ENCODE peak calls at places on chromosomes 11 and 22, in five cellular contexts. One of them, this sample, is unnamed.

GRCh38 chr11:15933896-15934625 is 422.3 kb downstream of the SOX6 start:
- DNase-seq in neural progenitor cell: no peak
- DNase-seq in amniotic stem cell: no peak
- DNase-seq in NCI-H2029: no peak
- DNase-seq in stimulated activated CD8-positive, alpha-beta memory T cell treated with anti-CD3 and anti-CD28 coated beads, Interleukin-4, amount 100 ng/mL, for 1 hour: no peak
- DNase-seq in this sample: no peak

GRCh38 chr11:26622201-26622600 is 50.1 kb upstream of the MUC15 start:
- DNase-seq in stimulated activated CD8-positive, alpha-beta memory T cell treated with anti-CD3 and anti-CD28 coated beads, Interleukin-4, amount 100 ng/mL, for 1 hour: no peak
- DNase-seq in neural progenitor cell: no peak
- DNase-seq in amniotic stem cell: no peak
- DNase-seq in NCI-H2029: no peak
- DNase-seq in this sample: no peak

GRCh38 chr22:20429254-20430100 is 8.1 kb downstream of the SCARF2 start:
- DNase-seq in NCI-H2029: no peak
- DNase-seq in neural progenitor cell: peak
- DNase-seq in stimulated activated CD8-positive, alpha-beta memory T cell treated with anti-CD3 and anti-CD28 coated beads, Interleukin-4, amount 100 ng/mL, for 1 hour: peak
- DNase-seq in amniotic stem cell: no peak
- DNase-seq in this sample: peak

GRCh38 chr22:17218341-17218740 is 894 bp downstream of the ADA2 start:
- DNase-seq in NCI-H2029: no peak
- DNase-seq in neural progenitor cell: no peak
- DNase-seq in amniotic stem cell: no peak
- DNase-seq in stimulated activated CD8-positive, alpha-beta memory T cell treated with anti-CD3 and anti-CD28 coated beads, Interleukin-4, amount 100 ng/mL, for 1 hour: no peak
- DNase-seq in this sample: no peak

GRCh38 chr22:31537019-31537535 is 40.7 kb downstream of the SFI1 start:
- DNase-seq in amniotic stem cell: no peak
- DNase-seq in stimulated activated CD8-positive, alpha-beta memory T cell treated with anti-CD3 and anti-CD28 coated beads, Interleukin-4, amount 100 ng/mL, for 1 hour: no peak
- DNase-seq in NCI-H2029: no peak
- DNase-seq in neural progenitor cell: no peak
- DNase-seq in this sample: no peak

GRCh38 chr22:38446018-38446601 is 8.9 kb downstream of the KCNJ4 start:
- DNase-seq in stimulated activated CD8-positive, alpha-beta memory T cell treated with anti-CD3 and anti-CD28 coated beads, Interleukin-4, amount 100 ng/mL, for 1 hour: no peak
- DNase-seq in neural progenitor cell: no peak
- DNase-seq in NCI-H2029: no peak
- DNase-seq in amniotic stem cell: no peak
- DNase-seq in this sample: no peak

GRCh38 chr11:253886-254270 is 17.1 kb downstream of the PSMD13 start:
- DNase-seq in stimulated activated CD8-positive, alpha-beta memory T cell treated with anti-CD3 and anti-CD28 coated beads, Interleukin-4, amount 100 ng/mL, for 1 hour: no peak
- DNase-seq in neural progenitor cell: no peak
- DNase-seq in NCI-H2029: no peak
- DNase-seq in amniotic stem cell: no peak
- DNase-seq in this sample: no peak

GRCh38 chr22:39490966-39491680 is 11.0 kb upstream of the MIEF1 start:
- DNase-seq in neural progenitor cell: no peak
- DNase-seq in amniotic stem cell: no peak
- DNase-seq in NCI-H2029: no peak
- DNase-seq in stimulated activated CD8-positive, alpha-beta memory T cell treated with anti-CD3 and anti-CD28 coated beads, Interleukin-4, amount 100 ng/mL, for 1 hour: no peak
- DNase-seq in this sample: no peak

GRCh38 chr11:6568191-6568918 is 35.1 kb downstream of the RRP8 start:
- DNase-seq in neural progenitor cell: peak
- DNase-seq in amniotic stem cell: no peak
- DNase-seq in stimulated activated CD8-positive, alpha-beta memory T cell treated with anti-CD3 and anti-CD28 coated beads, Interleukin-4, amount 100 ng/mL, for 1 hour: no peak
- DNase-seq in NCI-H2029: peak
- DNase-seq in this sample: peak

GRCh38 chr22:27045103-27045940 is 387.9 kb downstream of the MIAT start:
- DNase-seq in stimulated activated CD8-positive, alpha-beta memory T cell treated with anti-CD3 and anti-CD28 coated beads, Interleukin-4, amount 100 ng/mL, for 1 hour: no peak
- DNase-seq in NCI-H2029: no peak
- DNase-seq in neural progenitor cell: no peak
- DNase-seq in amniotic stem cell: no peak
- DNase-seq in this sample: no peak

GRCh38 chr11:17384002-17384511 is 4.4 kb downstream of the KCNJ11 start:
- DNase-seq in amniotic stem cell: peak
- DNase-seq in NCI-H2029: peak
- DNase-seq in stimulated activated CD8-positive, alpha-beta memory T cell treated with anti-CD3 and anti-CD28 coated beads, Interleukin-4, amount 100 ng/mL, for 1 hour: peak
- DNase-seq in neural progenitor cell: peak
- DNase-seq in this sample: peak

GRCh38 chr11:95596011-95596489 is 193.5 kb downstream of the FAM76B start:
- DNase-seq in stimulated activated CD8-positive, alpha-beta memory T cell treated with anti-CD3 and anti-CD28 coated beads, Interleukin-4, amount 100 ng/mL, for 1 hour: no peak
- DNase-seq in neural progenitor cell: no peak
- DNase-seq in amniotic stem cell: no peak
- DNase-seq in NCI-H2029: no peak
- DNase-seq in this sample: no peak

GRCh38 chr11:36684840-36685800 is 87.1 kb upstream of the RAG2 start:
- DNase-seq in neural progenitor cell: no peak
- DNase-seq in amniotic stem cell: no peak
- DNase-seq in stimulated activated CD8-positive, alpha-beta memory T cell treated with anti-CD3 and anti-CD28 coated beads, Interleukin-4, amount 100 ng/mL, for 1 hour: no peak
- DNase-seq in NCI-H2029: no peak
- DNase-seq in this sample: no peak

GRCh38 chr11:107704432-107704831 is 7.4 kb downstream of the SLN start:
- DNase-seq in amniotic stem cell: no peak
- DNase-seq in neural progenitor cell: no peak
- DNase-seq in stimulated activated CD8-positive, alpha-beta memory T cell treated with anti-CD3 and anti-CD28 coated beads, Interleukin-4, amount 100 ng/mL, for 1 hour: no peak
- DNase-seq in NCI-H2029: no peak
- DNase-seq in this sample: no peak

GRCh38 chr11:34223021-34223813 is 117.8 kb downstream of the NAT10 start:
- DNase-seq in neural progenitor cell: peak
- DNase-seq in stimulated activated CD8-positive, alpha-beta memory T cell treated with anti-CD3 and anti-CD28 coated beads, Interleukin-4, amount 100 ng/mL, for 1 hour: no peak
- DNase-seq in NCI-H2029: no peak
- DNase-seq in amniotic stem cell: no peak
- DNase-seq in this sample: no peak

GRCh38 chr11:64400667-64401066 is 41.7 kb downstream of the RPS6KA4 start:
- DNase-seq in stimulated activated CD8-positive, alpha-beta memory T cell treated with anti-CD3 and anti-CD28 coated beads, Interleukin-4, amount 100 ng/mL, for 1 hour: no peak
- DNase-seq in NCI-H2029: no peak
- DNase-seq in neural progenitor cell: no peak
- DNase-seq in amniotic stem cell: no peak
- DNase-seq in this sample: no peak

GRCh38 chr11:72642815-72643511 is 31.3 kb downstream of the PDE2A start:
- DNase-seq in amniotic stem cell: peak
- DNase-seq in stimulated activated CD8-positive, alpha-beta memory T cell treated with anti-CD3 and anti-CD28 coated beads, Interleukin-4, amount 100 ng/mL, for 1 hour: peak
- DNase-seq in NCI-H2029: peak
- DNase-seq in neural progenitor cell: peak
- DNase-seq in this sample: peak

GRCh38 chr11:36305047-36305446 is 9.0 kb downstream of the PRR5L start:
- DNase-seq in stimulated activated CD8-positive, alpha-beta memory T cell treated with anti-CD3 and anti-CD28 coated beads, Interleukin-4, amount 100 ng/mL, for 1 hour: no peak
- DNase-seq in neural progenitor cell: no peak
- DNase-seq in NCI-H2029: no peak
- DNase-seq in amniotic stem cell: no peak
- DNase-seq in this sample: no peak

GRCh38 chr22:37201066-37201820 is 11.0 kb downstream of the SSTR3 start:
- DNase-seq in NCI-H2029: no peak
- DNase-seq in neural progenitor cell: no peak
- DNase-seq in stimulated activated CD8-positive, alpha-beta memory T cell treated with anti-CD3 and anti-CD28 coated beads, Interleukin-4, amount 100 ng/mL, for 1 hour: no peak
- DNase-seq in amniotic stem cell: no peak
- DNase-seq in this sample: no peak

GRCh38 chr11:76806131-76806530 is 23.0 kb downstream of the TSKU start:
- DNase-seq in amniotic stem cell: no peak
- DNase-seq in stimulated activated CD8-positive, alpha-beta memory T cell treated with anti-CD3 and anti-CD28 coated beads, Interleukin-4, amount 100 ng/mL, for 1 hour: no peak
- DNase-seq in NCI-H2029: no peak
- DNase-seq in neural progenitor cell: no peak
- DNase-seq in this sample: peak

GRCh38 chr22:24952837-24953293 is 349 bp downstream of the KIAA1671 start:
- DNase-seq in NCI-H2029: peak
- DNase-seq in amniotic stem cell: no peak
- DNase-seq in neural progenitor cell: peak
- DNase-seq in stimulated activated CD8-positive, alpha-beta memory T cell treated with anti-CD3 and anti-CD28 coated beads, Interleukin-4, amount 100 ng/mL, for 1 hour: no peak
- DNase-seq in this sample: peak

GRCh38 chr11:57325735-57326048 is 940 bp upstream of the TNKS1BP1 start:
- DNase-seq in neural progenitor cell: no peak
- DNase-seq in NCI-H2029: peak
- DNase-seq in stimulated activated CD8-positive, alpha-beta memory T cell treated with anti-CD3 and anti-CD28 coated beads, Interleukin-4, amount 100 ng/mL, for 1 hour: no peak
- DNase-seq in amniotic stem cell: no peak
- DNase-seq in this sample: no peak

GRCh38 chr11:44928807-44929206 is 21.9 kb downstream of the TP53I11 start:
- DNase-seq in neural progenitor cell: peak
- DNase-seq in stimulated activated CD8-positive, alpha-beta memory T cell treated with anti-CD3 and anti-CD28 coated beads, Interleukin-4, amount 100 ng/mL, for 1 hour: no peak
- DNase-seq in amniotic stem cell: no peak
- DNase-seq in NCI-H2029: no peak
- DNase-seq in this sample: peak

GRCh38 chr11:14335712-14336111 is 23.3 kb downstream of the RRAS2 start:
- DNase-seq in NCI-H2029: no peak
- DNase-seq in stimulated activated CD8-positive, alpha-beta memory T cell treated with anti-CD3 and anti-CD28 coated beads, Interleukin-4, amount 100 ng/mL, for 1 hour: no peak
- DNase-seq in neural progenitor cell: no peak
- DNase-seq in amniotic stem cell: no peak
- DNase-seq in this sample: no peak

GRCh38 chr11:109275931-109276330 is 146.1 kb upstream of the C11orf87 start:
- DNase-seq in stimulated activated CD8-positive, alpha-beta memory T cell treated with anti-CD3 and anti-CD28 coated beads, Interleukin-4, amount 100 ng/mL, for 1 hour: no peak
- DNase-seq in NCI-H2029: no peak
- DNase-seq in neural progenitor cell: peak
- DNase-seq in amniotic stem cell: no peak
- DNase-seq in this sample: no peak

GRCh38 chr22:29377979-29378378 is 10.4 kb downstream of the AP1B1 start:
- DNase-seq in amniotic stem cell: no peak
- DNase-seq in stimulated activated CD8-positive, alpha-beta memory T cell treated with anti-CD3 and anti-CD28 coated beads, Interleukin-4, amount 100 ng/mL, for 1 hour: no peak
- DNase-seq in neural progenitor cell: no peak
- DNase-seq in NCI-H2029: no peak
- DNase-seq in this sample: no peak

GRCh38 chr11:24239016-24239720 is 257.7 kb upstream of the LUZP2 start:
- DNase-seq in NCI-H2029: no peak
- DNase-seq in neural progenitor cell: no peak
- DNase-seq in stimulated activated CD8-positive, alpha-beta memory T cell treated with anti-CD3 and anti-CD28 coated beads, Interleukin-4, amount 100 ng/mL, for 1 hour: no peak
- DNase-seq in amniotic stem cell: peak
- DNase-seq in this sample: no peak

GRCh38 chr11:27857588-27857987 is 157.3 kb upstream of the BDNF start:
- DNase-seq in amniotic stem cell: no peak
- DNase-seq in NCI-H2029: no peak
- DNase-seq in neural progenitor cell: no peak
- DNase-seq in stimulated activated CD8-positive, alpha-beta memory T cell treated with anti-CD3 and anti-CD28 coated beads, Interleukin-4, amount 100 ng/mL, for 1 hour: no peak
- DNase-seq in this sample: no peak

GRCh38 chr11:76236092-76237026 is 30.1 kb upstream of the WNT11 start:
- DNase-seq in amniotic stem cell: no peak
- DNase-seq in neural progenitor cell: peak
- DNase-seq in NCI-H2029: no peak
- DNase-seq in stimulated activated CD8-positive, alpha-beta memory T cell treated with anti-CD3 and anti-CD28 coated beads, Interleukin-4, amount 100 ng/mL, for 1 hour: no peak
- DNase-seq in this sample: peak

GRCh38 chr22:28594784-28595324 is 84.8 kb downstream of the TTC28 start:
- DNase-seq in amniotic stem cell: peak
- DNase-seq in NCI-H2029: peak
- DNase-seq in stimulated activated CD8-positive, alpha-beta memory T cell treated with anti-CD3 and anti-CD28 coated beads, Interleukin-4, amount 100 ng/mL, for 1 hour: no peak
- DNase-seq in neural progenitor cell: peak
- DNase-seq in this sample: peak

GRCh38 chr11:95897731-95898130 is 26.2 kb downstream of the MTMR2 start:
- DNase-seq in neural progenitor cell: no peak
- DNase-seq in amniotic stem cell: no peak
- DNase-seq in NCI-H2029: no peak
- DNase-seq in stimulated activated CD8-positive, alpha-beta memory T cell treated with anti-CD3 and anti-CD28 coated beads, Interleukin-4, amount 100 ng/mL, for 1 hour: no peak
- DNase-seq in this sample: no peak

GRCh38 chr11:932435-932834 is 6.8 kb downstream of the AP2A2 start:
- DNase-seq in neural progenitor cell: no peak
- DNase-seq in NCI-H2029: no peak
- DNase-seq in amniotic stem cell: no peak
- DNase-seq in stimulated activated CD8-positive, alpha-beta memory T cell treated with anti-CD3 and anti-CD28 coated beads, Interleukin-4, amount 100 ng/mL, for 1 hour: no peak
- DNase-seq in this sample: no peak